ENCODE peak calls at places on chromosomes 11 and 22, in nine cellular contexts. C is tibial nerve, U is K562, Z is H1, B is stomach, L is A549, O is ovary, S is sigmoid colon, M is upper lobe of left lung. H is an unnamed sample.

GRCh38 chr22:49920859-49921258 is 2.4 kb downstream of the CRELD2 start:
- DNase-seq in C (no peak), U (no peak), Z (no peak), B (no peak), L (no peak), O (no peak), S (no peak), M (peak; percentile 70), H (no peak)

GRCh38 chr11:2466869-2467694 is 22.3 kb downstream of the KCNQ1 start:
- DNase-seq in C (no peak), U (no peak), Z (no peak), B (peak; percentile 33), L (no peak), O (no peak), S (peak; percentile 59), M (peak; percentile 63), H (no peak)

GRCh38 chr11:94400839-94401772 is at the start of gene GPR83:
- DNase-seq in C (no peak), U (no peak), Z (no peak), B (no peak), L (peak; percentile 9), O (no peak), S (no peak), M (peak; percentile 78), H (no peak)

GRCh38 chr22:19874307-19875060 is 19.8 kb upstream of the GNB1L start:
- DNase-seq in C (no peak), U (no peak), Z (no peak), B (peak; percentile 47), L (no peak), O (peak; percentile 21), S (peak; percentile 63), M (peak; percentile 84), H (peak; percentile 67)

GRCh38 chr11:100467821-100468508 is 219.1 kb upstream of the ARHGAP42 start:
- DNase-seq in C (no peak), U (no peak), Z (no peak), B (no peak), L (no peak), O (no peak), S (no peak), M (no peak), H (no peak)

GRCh38 chr11:116334596-116334995 is 438.2 kb downstream of the BUD13 start:
- DNase-seq in C (no peak), U (no peak), Z (no peak), B (no peak), L (no peak), O (no peak), S (no peak), M (no peak), H (peak; percentile 68)

GRCh38 chr22:35043251-35043931 is 22.6 kb upstream of the ISX start:
- DNase-seq in C (no peak), U (peak; percentile 22), Z (no peak), B (no peak), L (no peak), O (no peak), S (no peak), M (no peak), H (no peak)

GRCh38 chr22:38861927-38862326 is 10.1 kb downstream of the CBX6 start:
- DNase-seq in C (no peak), U (no peak), Z (no peak), B (no peak), L (no peak), O (no peak), S (no peak), M (no peak), H (no peak)

GRCh38 chr22:48277868-48278581 is 1515.6 kb downstream of the TBC1D22A start:
- DNase-seq in C (no peak), U (no peak), Z (no peak), B (no peak), L (no peak), O (no peak), S (peak; percentile 54), M (peak; percentile 69), H (no peak)

GRCh38 chr11:68420171-68420570 is 40.4 kb upstream of the PPP6R3 start:
- DNase-seq in C (no peak), U (no peak), Z (no peak), B (no peak), L (no peak), O (no peak), S (no peak), M (no peak), H (no peak)

GRCh38 chr11:74487875-74488274 is 5.6 kb downstream of the LIPT2 start:
- DNase-seq in C (no peak), U (no peak), Z (no peak), B (no peak), L (peak; percentile 51), O (no peak), S (no peak), M (no peak), H (no peak)

GRCh38 chr11:115456019-115456418 is 48.2 kb downstream of the CADM1 start:
- DNase-seq in C (no peak), U (no peak), Z (no peak), B (no peak), L (no peak), O (no peak), S (no peak), M (no peak), H (no peak)

GRCh38 chr22:36326178-36327161 is 61.3 kb downstream of the MYH9 start:
- DNase-seq in C (no peak), U (no peak), Z (no peak), B (no peak), L (no peak), O (no peak), S (no peak), M (no peak), H (no peak)
- H3K4me1 ChIP-seq in C (peaks cover 6% of the 10 kb centered on the region), U (peaks cover 39% of the 10 kb centered on the region), Z (peaks cover 24% of the 10 kb centered on the region), B (peaks cover 91% of the 10 kb centered on the region), L (peaks cover 69% of the 10 kb centered on the region), O (peaks cover 41% of the 10 kb centered on the region), S (peaks cover 99% of the 10 kb centered on the region), M (peaks cover 91% of the 10 kb centered on the region), H (peaks cover 88% of the 10 kb centered on the region)

GRCh38 chr11:77093056-77093891 is 9.4 kb upstream of the OMP start:
- DNase-seq in C (no peak), U (no peak), Z (no peak), B (no peak), L (no peak), O (no peak), S (peak; percentile 61), M (peak; percentile 71), H (no peak)

GRCh38 chr11:77095551-77096490 is 6.8 kb upstream of the OMP start:
- DNase-seq in C (no peak), U (no peak), Z (no peak), B (peak; percentile 79), L (no peak), O (no peak), S (peak; percentile 55), M (no peak), H (peak; percentile 78)

GRCh38 chr11:77093987-77094840 is 8.4 kb upstream of the OMP start:
- DNase-seq in C (no peak), U (no peak), Z (no peak), B (no peak), L (no peak), O (no peak), S (peak; percentile 47), M (no peak), H (no peak)

GRCh38 chr11:77094841-77095365 is 7.7 kb upstream of the OMP start:
- DNase-seq in C (no peak), U (no peak), Z (no peak), B (no peak), L (no peak), O (no peak), S (peak; percentile 40), M (no peak), H (no peak)

GRCh38 chr11:77096591-77097019 is 6.0 kb upstream of the OMP start:
- DNase-seq in C (no peak), U (no peak), Z (no peak), B (no peak), L (no peak), O (no peak), S (peak; percentile 42), M (no peak), H (no peak)
- TF ChIP-seq EP300 in C (no peak), U (no peak), Z (no peak), B (no peak), L (no peak), O (no peak), S (no peak), M (no peak), H (no peak)

GRCh38 chr11:36409152-36409713 is 100.8 kb downstream of the TRAF6 start:
- DNase-seq in C (no peak), U (no peak), Z (no peak), B (no peak), L (no peak), O (no peak), S (no peak), M (no peak), H (no peak)
- H3K4me1 ChIP-seq in C (no peaks in the 10 kb centered on the region), U (peaks cover 10% of the 10 kb centered on the region), Z (no peaks in the 10 kb centered on the region), B (no peaks in the 10 kb centered on the region), L (no peaks in the 10 kb centered on the region), O (no peaks in the 10 kb centered on the region), S (peaks cover 5% of the 10 kb centered on the region), M (peaks cover 23% of the 10 kb centered on the region), H (peaks cover 12% of the 10 kb centered on the region)

GRCh38 chr11:18618341-18619025 is 15.7 kb downstream of the SPTY2D1 start:
- DNase-seq in C (no peak), U (no peak), Z (no peak), B (no peak), L (no peak), O (no peak), S (no peak), M (no peak), H (no peak)

GRCh38 chr11:18612394-18612793 is 12.8 kb downstream of the MISFA start:
- DNase-seq in C (no peak), U (no peak), Z (no peak), B (no peak), L (no peak), O (no peak), S (no peak), M (no peak), H (no peak)

GRCh38 chr11:18617688-18618340 is 16.3 kb downstream of the SPTY2D1 start:
- DNase-seq in C (no peak), U (no peak), Z (no peak), B (no peak), L (no peak), O (no peak), S (no peak), M (no peak), H (no peak)

GRCh38 chr11:18614667-18615066 is 15.1 kb downstream of the MISFA start:
- DNase-seq in C (no peak), U (no peak), Z (no peak), B (no peak), L (no peak), O (no peak), S (no peak), M (peak; percentile 71), H (no peak)

DNA sequence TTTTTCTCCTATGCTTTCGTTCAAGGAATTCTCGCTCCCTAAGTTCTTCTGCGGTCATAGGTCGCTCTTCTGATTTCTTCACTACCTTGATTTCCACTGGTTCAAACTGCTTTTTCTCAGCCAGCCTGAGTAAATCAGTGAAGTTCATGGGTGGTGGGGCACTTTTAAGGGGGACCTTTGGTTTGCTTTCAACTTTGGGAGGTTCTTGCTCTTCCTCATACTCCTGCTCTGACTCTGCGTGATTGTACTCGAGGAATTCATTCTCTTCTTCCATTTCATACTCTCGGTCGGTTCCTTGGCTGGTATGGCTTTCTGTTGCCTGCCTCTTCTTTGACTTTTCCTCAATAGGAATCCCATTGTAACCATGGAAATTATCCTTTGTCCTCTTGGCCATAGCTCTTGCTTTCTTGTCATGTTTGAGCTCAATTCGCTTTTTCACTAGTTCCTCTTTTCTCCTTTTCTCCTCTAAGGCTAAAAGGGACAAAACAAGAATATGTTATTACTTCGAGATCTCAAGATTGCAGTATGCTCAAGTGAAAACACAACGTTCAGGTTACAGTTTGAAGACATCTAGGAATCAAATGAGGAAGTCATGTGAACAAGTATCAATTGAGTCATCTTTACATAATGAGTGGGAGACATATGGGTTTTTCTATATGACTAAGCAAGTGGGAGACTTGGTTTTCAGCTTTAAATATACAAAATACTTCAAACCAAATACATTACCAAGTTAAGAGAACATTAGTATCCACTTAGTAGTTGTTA is 16.2 kb downstream of the MISFA start:
- DNase-seq in C (no peak), U (no peak), Z (no peak), B (no peak), L (no peak), O (no peak), S (no peak), M (no peak), H (no peak)
- TF ChIP-seq EP300 in C (no peak), U (peak; percentile 39), Z (no peak), B (no peak), L (no peak), O (no peak), S (no peak), M (no peak), H (no peak)

H was measured in suprapubic skin.